ENCODE peak calls at places on chromosome 1, in four cellular contexts. C is sigmoid colon, L is AG04450, T is IMR-90. Z is an unnamed sample.

GRCh38 chr1:191963781-191964455 is 194.3 kb upstream of the RGS18 start:
- DNase-seq in C (no peak), L (no peak), T (peak), Z (no peak)

GRCh38 chr1:247077234-247077633 is 1.4 kb downstream of the ZNF670 start:
- DNase-seq in C (no peak), L (no peak), T (peak), Z (no peak)

GRCh38 chr1:6612641-6613360 is 730 bp upstream of the PHF13 start:
- DNase-seq in C (peak), L (no peak), T (peak), Z (peak)

GRCh38 chr1:202230939-202231645 is 37.5 kb downstream of the LGR6 start:
- DNase-seq in C (no peak), L (no peak), T (no peak), Z (no peak)

GRCh38 chr1:56578963-56579875 is at the start of gene PLPP3:
- DNase-seq in C (peak), L (peak), T (peak), Z (peak)

GRCh38 chr1:223776075-223776814 is 63.9 kb downstream of the CAPN2 start:
- DNase-seq in C (peak), L (peak), T (peak), Z (no peak)

GRCh38 chr1:75203415-75204277 is 69.5 kb downstream of the LHX8 start:
- DNase-seq in C (no peak), L (peak), T (peak), Z (no peak)

GRCh38 chr1:164559342-164560070 is 522 bp downstream of the PBX1 start:
- DNase-seq in C (peak), L (no peak), T (no peak), Z (peak)

GRCh38 chr1:163162281-163162937 is 40.3 kb downstream of the RGS5 start:
- DNase-seq in C (no peak), L (peak), T (peak), Z (no peak)

GRCh38 chr1:65297686-65298085 is 11.7 kb upstream of the DNAJC6 start:
- DNase-seq in C (no peak), L (no peak), T (no peak), Z (no peak)

GRCh38 chr1:156578006-156578405 is 1.5 kb upstream of the TTC24 start:
- DNase-seq in C (peak), L (no peak), T (no peak), Z (no peak)

GRCh38 chr1:37472994-37473393 is 1.4 kb upstream of the ZC3H12A start:
- DNase-seq in C (no peak), L (no peak), T (no peak), Z (no peak)

GRCh38 chr1:159008744-159009188 is 941 bp upstream of the IFI16 start:
- DNase-seq in C (no peak), L (no peak), T (peak), Z (no peak)

GRCh38 chr1:186782791-186783190 is 46.0 kb upstream of the PLA2G4A start:
- DNase-seq in C (no peak), L (no peak), T (peak), Z (no peak)

GRCh38 chr1:166391677-166392076 is 224.9 kb upstream of the FAM78B start:
- DNase-seq in C (no peak), L (no peak), T (no peak), Z (no peak)

GRCh38 chr1:243587285-243587684 is 262.8 kb downstream of the AKT3 start:
- DNase-seq in C (no peak), L (no peak), T (no peak), Z (no peak)

GRCh38 chr1:181812211-181812610 is 249.3 kb downstream of the ZNF648 start:
- DNase-seq in C (no peak), L (no peak), T (no peak), Z (no peak)

GRCh38 chr1:101191049-101191448 is 45.8 kb upstream of the S1PR1 start:
- DNase-seq in C (no peak), L (no peak), T (no peak), Z (no peak)

GRCh38 chr1:89125571-89126233 is at the start of gene GBP2:
- DNase-seq in C (no peak), L (peak), T (peak), Z (no peak)

GRCh38 chr1:10630661-10631120 is 155.9 kb downstream of the PEX14 start:
- DNase-seq in C (peak), L (no peak), T (no peak), Z (no peak)

GRCh38 chr1:235588916-235589515 is 60.6 kb downstream of the GNG4 start:
- DNase-seq in C (no peak), L (no peak), T (peak), Z (no peak)

GRCh38 chr1:15219280-15220023 is 27.6 kb upstream of the FHAD1 start:
- DNase-seq in C (peak), L (no peak), T (no peak), Z (no peak)

GRCh38 chr1:7186382-7187120 is 401.3 kb downstream of the CAMTA1 start:
- DNase-seq in C (no peak), L (no peak), T (no peak), Z (no peak)

GRCh38 chr1:54227836-54228435 is 28.0 kb downstream of the MRPL37 start:
- DNase-seq in C (no peak), L (no peak), T (no peak), Z (no peak)

GRCh38 chr1:96968582-96969378 is 247.2 kb downstream of the PTBP2 start:
- DNase-seq in C (no peak), L (no peak), T (peak), Z (no peak)

GRCh38 chr1:23035823-23036452 is 16.7 kb downstream of the KDM1A start:
- DNase-seq in C (no peak), L (no peak), T (no peak), Z (no peak)

GRCh38 chr1:101253976-101254660 is 17.3 kb downstream of the S1PR1 start:
- DNase-seq in C (no peak), L (no peak), T (peak), Z (no peak)

GRCh38 chr1:41573803-41574713 is 89.6 kb upstream of the EDN2 start:
- DNase-seq in C (peak), L (peak), T (peak), Z (peak)

GRCh38 chr1:37479255-37480124 is 5.1 kb downstream of the ZC3H12A start:
- DNase-seq in C (peak), L (no peak), T (peak), Z (no peak)

GRCh38 chr1:41751804-41752513 is 166.8 kb downstream of the HIVEP3 start:
- DNase-seq in C (peak), L (no peak), T (peak), Z (peak)

GRCh38 chr1:110581637-110582036 is 24.5 kb downstream of the KCNA2 start:
- DNase-seq in C (no peak), L (no peak), T (no peak), Z (peak)

GRCh38 chr1:94095112-94095637 is 25.8 kb downstream of the ABCA4 start:
- DNase-seq in C (peak), L (peak), T (peak), Z (peak)

GRCh38 chr1:162317659-162318058 is 59.0 kb downstream of the SPATA46 start:
- DNase-seq in C (no peak), L (no peak), T (no peak), Z (no peak)

GRCh38 chr1:30902653-30903290 is 5.8 kb downstream of the SDC3 start:
- DNase-seq in C (peak), L (no peak), T (no peak), Z (no peak)

GRCh38 chr1:245290836-245291235 is 136.1 kb downstream of the KIF26B start:
- DNase-seq in C (no peak), L (no peak), T (no peak), Z (no peak)

GRCh38 chr1:76993036-76993435 is 125.8 kb downstream of the ST6GALNAC5 start:
- DNase-seq in C (no peak), L (no peak), T (no peak), Z (no peak)

GRCh38 chr1:76998582-76999189 is 131.4 kb downstream of the ST6GALNAC5 start:
- DNase-seq in C (no peak), L (peak), T (peak), Z (no peak)
- H3K27ac ChIP-seq in C (no peak), L (no peak), T (no peak), Z (no peak)

DNA sequence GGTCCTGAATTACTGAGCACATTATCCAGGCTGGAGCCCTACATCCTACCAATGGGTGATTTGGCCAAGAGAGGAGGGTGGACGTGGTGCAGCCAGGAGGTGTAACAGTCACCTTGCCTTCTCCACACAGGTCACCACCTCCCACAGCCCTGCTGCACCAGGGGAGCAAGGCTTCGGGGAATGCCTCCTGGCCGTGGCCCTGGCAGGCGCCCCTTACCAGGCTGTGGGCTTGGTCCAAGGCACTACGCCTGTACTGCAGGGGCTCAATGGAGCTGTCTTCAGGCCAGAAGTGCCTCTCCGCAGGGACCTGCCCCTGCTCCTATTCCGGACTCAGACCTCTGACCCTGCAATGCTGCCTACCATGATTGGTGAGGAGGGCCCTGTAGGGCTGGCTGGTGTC is 26.0 kb downstream of the HMGCS2 start:
- DNase-seq in C (no peak), L (no peak), T (no peak), Z (no peak)
- H3K27ac ChIP-seq in C (peak), L (no peak), T (no peak), Z (peak)

DNA sequence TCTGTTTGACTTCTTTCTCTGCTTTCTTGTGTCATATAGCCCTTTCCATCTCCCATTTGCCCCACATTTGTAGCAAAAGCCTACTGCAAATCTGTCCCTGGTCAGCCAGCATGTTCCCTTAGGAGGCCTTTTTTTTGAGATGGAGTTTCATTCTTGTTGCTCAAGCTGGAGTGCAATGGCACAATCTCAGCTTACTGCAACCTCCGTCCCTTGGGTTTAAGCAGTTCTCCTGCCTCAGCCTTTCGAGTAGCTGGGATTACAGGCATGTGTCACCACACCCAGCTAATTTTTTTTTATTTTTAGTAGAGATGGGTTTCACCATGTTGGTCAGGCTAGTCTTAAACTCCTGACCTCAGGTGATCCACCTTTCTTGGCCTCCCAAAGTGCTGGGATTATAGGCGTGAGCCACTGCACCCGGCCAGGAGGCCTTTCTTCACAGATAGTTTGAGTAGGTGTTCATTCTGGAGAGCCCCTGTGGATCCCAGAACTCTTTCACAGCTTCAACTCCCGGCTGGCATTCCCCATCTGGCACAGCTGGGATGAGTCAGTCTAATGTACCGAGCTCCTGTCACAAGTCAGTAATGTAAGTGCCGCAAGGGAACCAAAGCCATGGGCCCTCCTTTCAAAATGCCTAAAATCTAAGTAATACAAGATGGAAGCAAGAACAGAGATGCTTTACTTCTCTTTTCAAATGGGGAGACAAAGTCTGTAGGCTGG is 9.4 kb upstream of the NHLH1 start:
- DNase-seq in C (no peak), L (no peak), T (no peak), Z (no peak)
- H3K27ac ChIP-seq in C (no peak), L (no peak), T (no peak), Z (no peak)

GRCh38 chr1:170583186-170583585 is 51.2 kb downstream of the GORAB start:
- DNase-seq in C (no peak), L (no peak), T (no peak), Z (no peak)
- H3K27ac ChIP-seq in C (no peak), L (no peak), T (no peak), Z (no peak)

GRCh38 chr1:40244138-40244744 is 3.5 kb upstream of the TMCO2 start:
- DNase-seq in C (no peak), L (no peak), T (no peak), Z (no peak)
- H3K27ac ChIP-seq in C (no peak), L (peak), T (no peak), Z (no peak)

GRCh38 chr1:116506132-116507004 is 64.5 kb downstream of the CD58 start:
- DNase-seq in C (no peak), L (no peak), T (no peak), Z (no peak)

GRCh38 chr1:116510361-116510760 is 60.5 kb downstream of the CD58 start:
- DNase-seq in C (no peak), L (no peak), T (no peak), Z (no peak)

GRCh38 chr1:116508984-116509980 is 61.5 kb downstream of the CD58 start:
- DNase-seq in C (no peak), L (no peak), T (peak), Z (no peak)

GRCh38 chr1:116511459-116512019 is 59.3 kb downstream of the CD58 start:
- DNase-seq in C (no peak), L (no peak), T (no peak), Z (no peak)

GRCh38 chr1:116508090-116508983 is 62.5 kb downstream of the CD58 start:
- DNase-seq in C (no peak), L (no peak), T (no peak), Z (no peak)
- H3K27ac ChIP-seq in C (no peak), L (no peak), T (no peak), Z (no peak)

DNA sequence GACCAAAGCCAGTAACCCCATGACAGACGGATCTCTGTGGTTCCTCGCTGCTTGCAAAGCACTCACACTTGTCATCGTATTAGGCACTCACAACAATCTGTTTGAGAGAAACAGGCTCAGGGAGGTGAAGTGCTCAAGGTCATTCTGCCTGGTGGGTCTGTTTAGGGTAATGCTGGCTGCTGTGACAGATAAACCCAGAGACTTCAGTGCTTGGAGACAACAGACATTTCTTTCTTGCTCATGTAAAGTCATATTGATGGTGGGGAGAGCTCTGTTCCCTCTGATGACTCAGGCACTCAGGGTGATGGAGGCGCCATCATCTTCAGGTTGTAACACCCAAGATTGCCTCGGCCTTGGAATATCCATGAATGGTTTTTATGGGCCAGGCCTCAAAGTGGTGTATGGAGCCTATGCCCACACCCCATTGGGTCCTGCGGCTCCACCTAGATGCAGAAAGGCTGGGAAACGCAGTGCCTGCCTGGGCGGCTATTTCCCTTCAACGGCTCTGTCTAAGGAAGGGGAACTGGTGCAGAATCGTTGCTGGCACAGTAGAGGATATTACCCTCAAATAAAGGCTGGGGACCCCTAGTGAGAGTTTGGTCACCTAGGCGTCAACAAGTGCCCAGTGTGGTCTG is 71.6 kb upstream of the SELENON start:
- DNase-seq in C (peak), L (no peak), T (no peak), Z (no peak)
- H3K27ac ChIP-seq in C (peak), L (no peak), T (peak), Z (peak)

Z was measured in substantia nigra.